ENCODE peak calls at places on chromosomes 3 and 15, in six cellular contexts. B is kidney, E is brain microvascular endothelial cell, F is choroid plexus epithelial cell, D is mesothelial cell of epicardium, Q is H1. S is an unnamed sample.

GRCh38 chr15:69067296-69067695 is 52.8 kb downstream of the NOX5 start:
- DNase-seq in B (no peak), E (no peak), F (no peak), D (no peak), Q (no peak), S (no peak)

GRCh38 chr3:89171681-89172080 is 64.3 kb downstream of the EPHA3 start:
- DNase-seq in B (no peak), E (no peak), F (no peak), D (no peak), Q (no peak), S (no peak)

GRCh38 chr3:10406414-10406813 is 85.5 kb upstream of the SEC13 start:
- DNase-seq in B (no peak), E (no peak), F (no peak), D (no peak), Q (no peak), S (no peak)

GRCh38 chr15:28896944-28897343 is 11.2 kb downstream of the APBA2 start:
- DNase-seq in B (no peak), E (peak; percentile 94), F (peak; percentile 95), D (no peak), Q (no peak), S (no peak)

GRCh38 chr3:62363275-62363674 is 10.1 kb downstream of the FEZF2 start:
- DNase-seq in B (no peak), E (no peak), F (no peak), D (no peak), Q (no peak), S (no peak)

GRCh38 chr3:8882171-8882593 is 81.1 kb downstream of the RAD18 start:
- DNase-seq in B (no peak), E (no peak), F (peak; percentile 56), D (no peak), Q (no peak), S (no peak)

GRCh38 chr15:73924258-73924921 is 1.9 kb upstream of the LOXL1 start:
- DNase-seq in B (peak; percentile 74), E (peak; percentile 62), F (peak; percentile 92), D (no peak), Q (peak; percentile 55), S (no peak)

GRCh38 chr3:48511551-48511950 is 7.6 kb upstream of the SHISA5 start:
- DNase-seq in B (no peak), E (no peak), F (no peak), D (no peak), Q (no peak), S (no peak)

GRCh38 chr3:117059990-117060338 is 350.4 kb downstream of the TUSC7 start:
- DNase-seq in B (no peak), E (no peak), F (no peak), D (no peak), Q (no peak), S (no peak)

GRCh38 chr15:89498574-89498906 is 2.2 kb upstream of the RHCG start:
- DNase-seq in B (no peak), E (no peak), F (no peak), D (no peak), Q (no peak), S (no peak)

GRCh38 chr3:196471551-196471950 is 32.0 kb downstream of the RNF168 start:
- DNase-seq in B (no peak), E (peak; percentile 31), F (peak; percentile 32), D (no peak), Q (no peak), S (no peak)

GRCh38 chr3:159451482-159451881 is 537.2 kb upstream of the IL12A start:
- DNase-seq in B (no peak), E (no peak), F (no peak), D (no peak), Q (no peak), S (no peak)

GRCh38 chr3:110362756-110363155 is 708.9 kb upstream of the NECTIN3 start:
- DNase-seq in B (no peak), E (no peak), F (no peak), D (no peak), Q (no peak), S (no peak)

GRCh38 chr3:31777887-31778286 is 203.2 kb downstream of the OSBPL10 start:
- DNase-seq in B (no peak), E (no peak), F (no peak), D (no peak), Q (no peak), S (no peak)

GRCh38 chr3:150876866-150877265 is 28.4 kb downstream of the MINDY4B start:
- DNase-seq in B (no peak), E (no peak), F (no peak), D (no peak), Q (no peak), S (no peak)

GRCh38 chr15:65095747-65096104 is 19.2 kb downstream of the KBTBD13 start:
- DNase-seq in B (no peak), E (no peak), F (no peak), D (no peak), Q (no peak), S (no peak)

GRCh38 chr3:138842483-138843188 is 7.9 kb upstream of the PIK3CB start:
- DNase-seq in B (no peak), E (no peak), F (no peak), D (no peak), Q (no peak), S (no peak)

GRCh38 chr3:59797533-59797932 is 747.7 kb upstream of the CFAP20DC start:
- DNase-seq in B (no peak), E (no peak), F (no peak), D (no peak), Q (no peak), S (no peak)

GRCh38 chr3:135192929-135193328 is 397.9 kb downstream of the EPHB1 start:
- DNase-seq in B (no peak), E (no peak), F (no peak), D (no peak), Q (no peak), S (no peak)

GRCh38 chr3:70550723-70551319 is 238.4 kb upstream of the MDFIC2 start:
- DNase-seq in B (peak; percentile 69), E (peak; percentile 73), F (peak; percentile 81), D (no peak), Q (peak; percentile 85), S (peak; percentile 75)

GRCh38 chr3:158685151-158685550 is 12.7 kb upstream of the LXN start:
- DNase-seq in B (no peak), E (no peak), F (no peak), D (no peak), Q (no peak), S (no peak)

GRCh38 chr3:83453010-83453409 is 1505.8 kb upstream of the CADM2 start:
- DNase-seq in B (no peak), E (no peak), F (no peak), D (no peak), Q (no peak), S (no peak)

GRCh38 chr3:133937061-133937686 is 41.5 kb upstream of the RAB6B start:
- DNase-seq in B (no peak), E (no peak), F (no peak), D (no peak), Q (peak; percentile 37), S (no peak)

GRCh38 chr3:70703305-70704102 is 391.1 kb upstream of the MDFIC2 start:
- DNase-seq in B (no peak), E (no peak), F (no peak), D (no peak), Q (no peak), S (no peak)

GRCh38 chr3:167740961-167741587 is 5.6 kb downstream of the SERPINI1 start:
- DNase-seq in B (no peak), E (peak; percentile 65), F (peak; percentile 78), D (no peak), Q (no peak), S (no peak)

GRCh38 chr3:138935864-138936762 is 10.8 kb downstream of the FOXL2 start:
- DNase-seq in B (peak; percentile 86), E (peak; percentile 52), F (peak; percentile 55), D (peak; percentile 60), Q (peak; percentile 99), S (peak; percentile 72)

GRCh38 chr15:40290540-40291087 is 7.8 kb upstream of the ANKRD63 start:
- DNase-seq in B (no peak), E (no peak), F (no peak), D (no peak), Q (peak; percentile 51), S (no peak)

GRCh38 chr15:40286794-40287193 is 3.9 kb upstream of the ANKRD63 start:
- DNase-seq in B (no peak), E (no peak), F (no peak), D (no peak), Q (no peak), S (no peak)

GRCh38 chr15:40291088-40291574 is 8.3 kb upstream of the ANKRD63 start:
- DNase-seq in B (no peak), E (peak; percentile 33), F (peak; percentile 62), D (no peak), Q (peak; percentile 80), S (no peak)

GRCh38 chr15:40287968-40288367 is 5.1 kb upstream of the ANKRD63 start:
- DNase-seq in B (no peak), E (no peak), F (no peak), D (no peak), Q (no peak), S (no peak)

GRCh38 chr15:40289140-40289775 is 6.4 kb upstream of the ANKRD63 start:
- DNase-seq in B (no peak), E (no peak), F (no peak), D (no peak), Q (no peak), S (no peak)
- TF ChIP-seq CTCF in B (no peak), E (no peak), F (no peak), D (no peak), Q (no peak), S (no peak)

GRCh38 chr3:182226995-182227394 is 515.3 kb downstream of the SOX2 start:
- DNase-seq in B (no peak), E (no peak), F (no peak), D (no peak), Q (no peak), S (no peak)
- TF ChIP-seq CTCF in B (no peak), E (no peak), F (no peak), D (no peak), Q (no peak), S (no peak)

GRCh38 chr15:70875001-70875782 is 17.0 kb downstream of the THAP10 start:
- DNase-seq in B (no peak), E (no peak), F (peak; percentile 70), D (no peak), Q (no peak), S (no peak)
- TF ChIP-seq CTCF in B (peak; percentile 39), E (peak; percentile 74), F (peak; percentile 79), D (no peak), Q (no peak), S (no peak)

GRCh38 chr3:22859618-22860017 is 343.5 kb upstream of the UBE2E2 start:
- DNase-seq in B (no peak), E (no peak), F (no peak), D (no peak), Q (no peak), S (no peak)

GRCh38 chr3:22861426-22861825 is 341.7 kb upstream of the UBE2E2 start:
- DNase-seq in B (no peak), E (no peak), F (no peak), D (no peak), Q (no peak), S (no peak)

GRCh38 chr3:22858486-22858885 is 344.6 kb upstream of the UBE2E2 start:
- DNase-seq in B (no peak), E (no peak), F (no peak), D (no peak), Q (no peak), S (no peak)

DNA sequence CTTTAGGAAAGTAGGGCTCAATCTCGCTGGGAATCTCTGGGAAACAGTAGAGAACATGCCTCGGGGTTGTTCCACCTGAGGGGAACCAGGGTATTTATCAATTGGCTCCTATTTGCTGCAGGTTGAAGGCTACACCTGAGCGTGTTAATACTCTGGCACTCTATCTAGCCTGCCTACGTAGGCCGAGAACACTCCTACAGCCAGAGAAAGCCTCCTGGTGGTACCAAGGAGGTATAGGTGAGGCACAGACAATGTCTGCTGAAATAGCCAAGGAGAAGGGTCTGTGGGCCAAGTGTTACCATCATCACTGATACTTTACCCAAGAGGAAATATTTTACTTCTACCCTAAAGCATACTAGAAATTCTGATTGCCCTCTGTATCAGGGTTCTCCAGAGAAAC is 341.0 kb upstream of the UBE2E2 start:
- DNase-seq in B (no peak), E (no peak), F (no peak), D (no peak), Q (no peak), S (no peak)
- TF ChIP-seq CTCF in B (no peak), E (peak; percentile 18), F (no peak), D (no peak), Q (peak; percentile 44), S (no peak)

S was measured in breast epithelium.